ENCODE peak calls at places on chromosomes 11 and 22, in ten cellular contexts. D, L, Y, C, V, T, J, H, N and F are unnamed samples. For H3K36me3, the result is how much of the 10 kb centered on the place peaks cover.

GRCh38 chr22:36445158-36445668 is 36.2 kb downstream of the TXN2 start:
- DNase-seq in V (no peak), C (no peak), D (peak), N (no peak), Y (peak), T (peak), L (peak), H (no peak), J (no peak), F (no peak)

GRCh38 chr11:71283960-71284359 is 31.6 kb upstream of the SHANK2 start:
- DNase-seq in N (peak), L (no peak), T (no peak), H (no peak), J (peak), V (no peak), D (no peak), C (no peak), Y (no peak), F (peak)

GRCh38 chr11:73414977-73415492 is 38.8 kb downstream of the RELT start:
- DNase-seq in L (no peak), V (no peak), J (no peak), H (no peak), T (peak), D (peak), Y (no peak), C (peak), N (no peak), F (no peak)

GRCh38 chr22:45019861-45020655 is 10.3 kb upstream of the PHF21B start:
- DNase-seq in T (no peak), C (no peak), D (no peak), N (no peak), J (no peak), V (no peak), H (no peak), Y (no peak), L (no peak), F (no peak)

GRCh38 chr11:71488086-71488967 is 35.3 kb downstream of the NADSYN1 start:
- DNase-seq in T (peak), J (no peak), N (no peak), H (no peak), V (no peak), Y (no peak), L (peak), D (peak), C (no peak), F (peak)

GRCh38 chr11:105005451-105005845 is 17.5 kb downstream of the CASP5 start:
- DNase-seq in D (peak), N (no peak), L (no peak), H (no peak), T (no peak), J (no peak), Y (no peak), C (no peak), V (no peak), F (no peak)

GRCh38 chr22:19937616-19938473 is 3.7 kb upstream of the COMT start:
- DNase-seq in C (no peak), V (no peak), N (no peak), T (peak), J (peak), D (peak), H (no peak), Y (no peak), L (no peak), F (peak)

GRCh38 chr11:128767518-128767917 is 73.6 kb downstream of the FLI1 start:
- DNase-seq in Y (no peak), N (no peak), D (peak), C (no peak), V (no peak), J (no peak), L (no peak), T (peak), H (no peak), F (no peak)

GRCh38 chr11:86288776-86289507 is 13.1 kb upstream of the HIKESHI start:
- DNase-seq in H (no peak), N (no peak), L (no peak), C (no peak), J (no peak), Y (no peak), T (no peak), D (peak), V (no peak), F (no peak)

GRCh38 chr11:46918778-46919513 is 596 bp upstream of the LRP4 start:
- DNase-seq in N (peak), T (no peak), L (no peak), H (peak), D (no peak), Y (no peak), J (no peak), V (no peak), C (no peak), F (no peak)

GRCh38 chr11:75262961-75263852 is 22.6 kb downstream of the TPBGL start:
- DNase-seq in J (peak), T (no peak), V (no peak), C (no peak), D (no peak), Y (peak), H (no peak), L (no peak), N (peak), F (peak)

GRCh38 chr22:36191106-36191836 is 10.3 kb downstream of the APOL4 start:
- DNase-seq in C (peak), V (no peak), L (peak), Y (peak), J (no peak), H (no peak), T (peak), N (peak), D (peak), F (peak)

GRCh38 chr11:35349897-35350296 is 69.5 kb downstream of the SLC1A2 start:
- DNase-seq in H (no peak), J (no peak), L (no peak), C (no peak), V (no peak), Y (no peak), N (no peak), D (no peak), T (no peak), F (no peak)

GRCh38 chr11:64088159-64089026 is 52.7 kb downstream of the FLRT1 start:
- DNase-seq in T (no peak), Y (no peak), C (no peak), J (no peak), D (no peak), L (no peak), N (no peak), H (no peak), V (peak), F (no peak)

GRCh38 chr11:9571071-9571765 is 2.3 kb upstream of the WEE1 start:
- DNase-seq in Y (no peak), T (no peak), V (no peak), D (no peak), N (no peak), C (no peak), H (no peak), L (no peak), J (no peak), F (no peak)

GRCh38 chr11:3885855-3886254 is 30.4 kb downstream of the STIM1 start:
- DNase-seq in N (no peak), L (no peak), C (no peak), V (peak), T (no peak), D (peak), H (no peak), J (no peak), Y (no peak), F (no peak)

GRCh38 chr11:102623128-102623527 is 2.0 kb downstream of the MMP20 start:
- DNase-seq in H (no peak), D (no peak), C (no peak), J (no peak), Y (no peak), T (no peak), L (no peak), N (no peak), V (no peak), F (no peak)

DNA sequence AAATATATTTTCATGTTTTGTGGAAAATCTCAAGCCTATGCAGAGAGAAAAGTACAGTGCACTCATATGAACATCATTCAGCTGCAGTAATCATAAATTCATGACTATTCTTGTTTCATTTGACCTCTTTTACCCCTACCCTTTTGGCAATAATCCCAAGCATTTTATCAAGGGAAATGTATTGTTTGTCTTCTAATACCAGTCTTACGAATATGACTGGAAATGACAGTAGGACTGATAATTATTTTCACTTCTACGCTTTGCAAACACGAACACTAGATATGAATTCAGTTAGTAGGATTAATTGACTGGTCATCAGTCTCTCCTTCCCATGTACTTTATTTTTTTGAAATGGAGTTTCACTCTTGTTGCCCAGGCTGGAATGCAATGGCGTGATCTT is 90.3 kb downstream of the MTMR3 start:
- DNase-seq in T (no peak), N (no peak), C (no peak), J (no peak), V (no peak), H (no peak), L (no peak), Y (no peak), D (no peak), F (no peak)
- H3K36me3 ChIP-seq in T (under half), N (under half), C (under half), J (under half), V (under half), H (under half), L (under half), Y (under half), D (under half), F (under half)

GRCh38 chr11:68351450-68352275 is 39.3 kb downstream of the LRP5 start:
- DNase-seq in L (no peak), J (peak), H (no peak), N (no peak), D (no peak), T (no peak), Y (no peak), V (no peak), C (no peak), F (no peak)
- TF ChIP-seq CTCF in L (no peak), J (no peak), H (no peak), N (peak), D (no peak), T (no peak), Y (no peak), V (no peak), C (no peak), F (no peak)

DNA sequence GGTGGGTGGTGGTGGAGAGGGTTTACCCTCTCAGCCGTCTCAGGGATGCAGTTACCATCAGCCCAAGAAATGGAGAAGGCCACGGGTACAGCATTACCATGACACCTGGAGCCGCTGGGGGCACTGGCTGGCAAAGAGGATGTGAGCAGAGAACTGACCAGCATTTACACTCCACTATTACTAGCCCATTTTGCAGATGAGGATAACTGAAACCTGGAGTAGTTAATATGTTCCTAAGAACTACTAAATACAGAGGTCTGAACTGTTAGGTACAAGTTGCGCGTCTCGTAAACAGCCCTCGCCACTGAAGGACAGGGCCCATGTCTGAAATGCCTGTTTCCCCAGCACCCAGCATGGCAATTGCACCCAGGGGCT is 79.0 kb downstream of the TIMP3 start:
- DNase-seq in N (no peak), V (no peak), Y (no peak), H (no peak), D (no peak), C (no peak), J (no peak), T (no peak), L (no peak), F (no peak)
- H3K27ac ChIP-seq in N (no peak), V (no peak), Y (no peak), H (no peak), D (no peak), C (no peak), J (peak), T (no peak), L (peak), F (no peak)

DNA sequence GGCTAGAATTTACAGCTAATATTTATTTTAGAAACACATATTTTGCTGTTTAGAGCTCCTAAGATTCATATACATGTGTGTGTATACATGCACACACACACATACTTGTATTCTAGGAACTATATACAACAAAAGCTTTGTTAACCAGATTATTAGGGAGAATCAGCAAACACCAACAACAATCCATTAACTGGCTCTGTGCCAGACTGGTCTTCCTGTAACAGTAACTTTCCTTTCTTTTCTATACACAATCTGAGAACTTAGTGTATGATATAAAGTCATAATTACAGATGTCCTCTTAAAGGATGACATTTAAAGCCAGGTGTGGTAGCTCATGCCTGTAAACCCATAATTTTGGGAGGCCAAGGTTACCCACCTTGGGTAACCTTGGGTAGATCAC is 49.5 kb upstream of the CLNS1A start:
- DNase-seq in C (no peak), H (no peak), Y (no peak), L (no peak), N (no peak), T (no peak), D (no peak), J (no peak), V (no peak), F (no peak)
- H3K36me3 ChIP-seq in C (under half), H (under half), Y (under half), L (half or more), N (under half), T (under half), D (under half), J (half or more), V (under half), F (under half)